ENCODE peak calls at places on chromosomes 2 and 18, in eight cellular contexts. K is vagina, N is stomach, Q is K562, F is HL-60, H is HCT116, R is HepG2, X is spleen. M is an unnamed sample.
A peak's percentile ranks its signal among the peaks of the same experiment; 100 is the strongest.

GRCh38 chr2:172693037-172693436 is 42.6 kb upstream of the RAPGEF4 start:
- DNase-seq in H (peak; percentile 91), N (peak; percentile 51), F (peak; percentile 73), R (peak; percentile 28), K (no peak), Q (no peak), X (no peak), M (peak; percentile 82)

GRCh38 chr2:178345951-178346350 is 105.0 kb downstream of the PRKRA start:
- DNase-seq in K (no peak), X (no peak), H (no peak), N (no peak), F (no peak), Q (no peak), R (no peak), M (no peak)

GRCh38 chr2:36369711-36370110 is 14.1 kb downstream of the CRIM1 start:
- DNase-seq in K (no peak), N (no peak), H (no peak), R (no peak), X (no peak), Q (no peak), F (no peak), M (no peak)

GRCh38 chr2:231187736-231188505 is 10.5 kb upstream of the ARMC9 start:
- DNase-seq in H (no peak), F (no peak), X (no peak), K (no peak), N (peak; percentile 22), R (peak; percentile 89), Q (no peak), M (no peak)

GRCh38 chr2:85015653-85016360 is 44.8 kb downstream of the KCMF1 start:
- DNase-seq in N (no peak), Q (no peak), F (no peak), X (no peak), R (no peak), K (no peak), H (no peak), M (no peak)

GRCh38 chr2:197386242-197386641 is 48.6 kb downstream of the SF3B1 start:
- DNase-seq in R (no peak), N (no peak), F (no peak), K (no peak), Q (no peak), H (no peak), X (no peak), M (no peak)

GRCh38 chr2:136394136-136395060 is 276.4 kb upstream of the CXCR4 start:
- DNase-seq in H (no peak), F (no peak), Q (no peak), X (no peak), R (no peak), K (peak; percentile 70), N (no peak), M (no peak)

GRCh38 chr2:165617720-165618119 is 148.2 kb downstream of the CSRNP3 start:
- DNase-seq in N (no peak), F (no peak), R (no peak), H (no peak), K (no peak), X (no peak), Q (no peak), M (no peak)

GRCh38 chr2:30234180-30234971 is 3.0 kb downstream of the LBH start:
- DNase-seq in N (peak; percentile 35), K (no peak), X (peak; percentile 79), R (peak; percentile 12), F (no peak), H (no peak), Q (no peak), M (peak; percentile 72)

GRCh38 chr2:231037202-231037730 is at the start of gene C2orf72:
- DNase-seq in H (no peak), Q (peak; percentile 63), K (no peak), R (no peak), N (no peak), X (no peak), F (no peak), M (no peak)

GRCh38 chr2:212961255-212961654 is 190.2 kb downstream of the IKZF2 start:
- DNase-seq in X (no peak), F (no peak), K (no peak), H (no peak), Q (no peak), N (no peak), R (no peak), M (no peak)

GRCh38 chr2:29987141-29987540 is 65.8 kb upstream of the ALK start:
- DNase-seq in X (no peak), Q (no peak), K (no peak), N (no peak), F (no peak), H (no peak), R (no peak), M (no peak)

GRCh38 chr2:189149981-189150380 is 29.6 kb downstream of the COL5A2 start:
- DNase-seq in X (no peak), H (no peak), K (no peak), Q (no peak), N (no peak), R (no peak), F (no peak), M (no peak)

GRCh38 chr2:71743995-71744675 is 290.8 kb downstream of the DYSF start:
- DNase-seq in H (no peak), X (no peak), K (no peak), N (no peak), F (no peak), R (no peak), Q (no peak), M (no peak)

GRCh38 chr2:226799976-226800940 is 638 bp upstream of the IRS1 start:
- DNase-seq in K (peak; percentile 88), F (no peak), H (no peak), N (peak; percentile 32), X (no peak), Q (no peak), R (peak; percentile 98), M (peak; percentile 20)

GRCh38 chr2:168160897-168161296 is 86.5 kb downstream of the STK39 start:
- DNase-seq in F (no peak), Q (peak; percentile 33), R (peak; percentile 60), N (no peak), H (peak; percentile 69), K (no peak), X (no peak), M (no peak)
- TF ChIP-seq CTCF in F (peak; percentile 20), Q (peak; percentile 47), R (peak; percentile 57), N (no peak), H (peak; percentile 30), K (no peak), X (no peak), M (no peak)

GRCh38 chr18:43383031-43383430 is 105.7 kb upstream of the SYT4 start:
- DNase-seq in R (no peak), N (no peak), H (no peak), X (no peak), Q (no peak), K (no peak), F (no peak), M (no peak)
- TF ChIP-seq POLR2AphosphoS5 in R (no peak), N (no peak), H (no peak), X (no peak), Q (no peak), K (no peak), F (no peak), M (no peak)

GRCh38 chr2:198950813-198951212 is 506.9 kb downstream of the SATB2 start:
- DNase-seq in H (no peak), N (no peak), Q (no peak), K (no peak), F (no peak), R (no peak), X (no peak), M (no peak)

GRCh38 chr2:198957183-198957582 is 500.6 kb downstream of the SATB2 start:
- DNase-seq in R (no peak), Q (no peak), K (no peak), H (no peak), F (no peak), X (no peak), N (no peak), M (no peak)

DNA sequence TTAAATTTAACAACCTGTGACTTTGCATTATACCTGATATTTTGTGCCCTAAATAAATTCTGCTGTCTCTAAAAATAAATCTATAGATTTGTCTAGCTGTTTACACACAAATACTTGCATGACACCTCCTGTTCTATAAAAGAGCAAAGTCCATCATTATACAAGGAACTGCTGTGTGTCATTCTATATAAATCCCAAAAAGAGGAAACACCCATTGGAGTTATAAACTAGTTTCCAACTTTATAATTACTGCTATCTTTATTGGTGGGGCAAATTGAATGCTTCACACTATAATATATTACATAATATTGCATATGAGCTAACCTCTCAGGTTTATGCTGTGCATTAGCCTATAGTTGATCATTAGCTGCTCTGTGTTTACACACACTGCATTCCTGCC is 504.4 kb downstream of the SATB2 start:
- DNase-seq in H (no peak), Q (no peak), N (no peak), K (no peak), R (no peak), X (no peak), F (no peak), M (no peak)
- TF ChIP-seq CTCF in H (no peak), Q (no peak), N (no peak), K (no peak), R (no peak), X (no peak), F (no peak), M (no peak)

GRCh38 chr2:157466764-157467163 is 22.9 kb upstream of the CYTIP start:
- DNase-seq in X (no peak), Q (no peak), R (no peak), H (no peak), F (no peak), N (no peak), K (no peak), M (no peak)

GRCh38 chr2:157465554-157465953 is 21.7 kb upstream of the CYTIP start:
- DNase-seq in H (no peak), K (no peak), X (no peak), R (no peak), Q (no peak), N (no peak), F (no peak), M (no peak)

GRCh38 chr2:157471078-157471477 is 27.2 kb upstream of the CYTIP start:
- DNase-seq in H (no peak), R (no peak), Q (no peak), K (no peak), N (no peak), F (no peak), X (no peak), M (no peak)

GRCh38 chr2:157470321-157470720 is 26.4 kb upstream of the CYTIP start:
- DNase-seq in R (no peak), Q (no peak), F (no peak), K (no peak), N (no peak), X (no peak), H (no peak), M (no peak)

DNA sequence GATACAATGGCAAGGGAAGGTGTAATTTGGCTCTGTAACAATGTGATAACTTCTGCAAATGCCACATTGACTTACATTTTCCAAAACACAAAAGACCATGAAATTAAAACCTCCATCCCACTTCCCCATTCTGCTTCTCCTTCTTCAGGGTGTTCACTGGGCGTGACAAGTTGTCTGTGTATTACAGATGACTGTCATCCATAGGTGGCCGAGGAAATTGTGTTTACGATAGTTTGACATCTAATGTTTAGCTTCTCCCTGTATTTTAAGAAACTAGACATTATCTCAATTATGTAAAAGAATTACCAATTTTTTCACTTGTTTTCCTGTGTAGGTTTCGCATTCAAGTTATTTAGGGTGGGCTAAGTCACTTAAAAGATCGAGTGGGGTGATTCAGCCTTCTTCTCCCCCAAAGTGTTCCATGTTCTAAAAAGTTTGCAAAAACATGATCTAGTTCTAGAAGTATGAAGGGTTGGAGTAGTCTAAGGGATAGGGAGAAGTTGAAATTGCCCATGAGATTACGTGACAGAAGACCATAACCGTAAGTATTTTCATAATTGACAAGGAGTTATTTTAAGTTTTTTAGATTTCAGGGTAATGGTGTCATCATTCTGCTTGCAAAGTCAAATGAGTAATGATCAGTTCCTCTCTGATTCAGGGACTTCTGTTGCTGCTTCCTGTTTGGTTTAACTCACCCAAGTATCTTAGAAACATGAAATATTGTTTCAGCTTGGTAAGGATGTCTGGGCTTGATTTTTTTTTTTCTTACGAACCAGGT is 25.2 kb upstream of the CYTIP start:
- DNase-seq in N (no peak), H (no peak), K (no peak), R (no peak), Q (no peak), F (peak; percentile 78), X (no peak), M (no peak)
- TF ChIP-seq POLR2AphosphoS5 in N (no peak), H (no peak), K (no peak), R (no peak), Q (no peak), F (peak; percentile 37), X (no peak), M (no peak)